ENCODE peak calls at places on chromosomes 4 and X, in eight cellular contexts. One of them, this sample, is unnamed.

GRCh38 chr4:110197421-110198398 is 705 bp downstream of the ELOVL6 start:
- DNase-seq in heart right ventricle: peak; percentile 27
- DNase-seq in substantia nigra: peak; percentile 14
- DNase-seq in GM04504: no peak
- DNase-seq in fibroblast of gingiva: peak; percentile 55
- DNase-seq in breast epithelium: no peak
- DNase-seq in T-helper 17 cell: peak; percentile 17
- DNase-seq in posterior vena cava: peak; percentile 84
- DNase-seq in this sample: no peak

GRCh38 chrX:40468033-40468979 is 112.5 kb upstream of the ATP6AP2 start:
- DNase-seq in heart right ventricle: peak; percentile 16
- DNase-seq in substantia nigra: peak; percentile 20
- DNase-seq in GM04504: peak; percentile 20
- DNase-seq in fibroblast of gingiva: peak; percentile 3
- DNase-seq in breast epithelium: peak; percentile 74
- DNase-seq in T-helper 17 cell: no peak
- DNase-seq in posterior vena cava: no peak
- DNase-seq in this sample: no peak

GRCh38 chr4:82463221-82463620 is 32.8 kb downstream of the ENOPH1 start:
- DNase-seq in heart right ventricle: no peak
- DNase-seq in substantia nigra: no peak
- DNase-seq in GM04504: no peak
- DNase-seq in fibroblast of gingiva: no peak
- DNase-seq in breast epithelium: no peak
- DNase-seq in T-helper 17 cell: no peak
- DNase-seq in posterior vena cava: no peak
- DNase-seq in this sample: no peak

GRCh38 chr4:183571350-183572076 is 66.7 kb downstream of the ING2 start:
- DNase-seq in heart right ventricle: peak; percentile 17
- DNase-seq in substantia nigra: no peak
- DNase-seq in GM04504: no peak
- DNase-seq in fibroblast of gingiva: peak; percentile 19
- DNase-seq in breast epithelium: peak; percentile 64
- DNase-seq in T-helper 17 cell: no peak
- DNase-seq in posterior vena cava: no peak
- DNase-seq in this sample: no peak

GRCh38 chrX:121902463-121902862 is 855.1 kb downstream of the GLUD2 start:
- DNase-seq in heart right ventricle: no peak
- DNase-seq in substantia nigra: no peak
- DNase-seq in GM04504: no peak
- DNase-seq in fibroblast of gingiva: no peak
- DNase-seq in breast epithelium: no peak
- DNase-seq in T-helper 17 cell: no peak
- DNase-seq in posterior vena cava: no peak
- DNase-seq in this sample: no peak

GRCh38 chr4:7539659-7540058 is 104.9 kb upstream of the PSAPL1 start:
- DNase-seq in heart right ventricle: no peak
- DNase-seq in substantia nigra: no peak
- DNase-seq in GM04504: no peak
- DNase-seq in fibroblast of gingiva: no peak
- DNase-seq in breast epithelium: no peak
- DNase-seq in T-helper 17 cell: peak; percentile 52
- DNase-seq in posterior vena cava: no peak
- DNase-seq in this sample: no peak

GRCh38 chr4:76703123-76703490 is 194.8 kb downstream of the SOWAHB start:
- DNase-seq in heart right ventricle: no peak
- DNase-seq in substantia nigra: no peak
- DNase-seq in GM04504: no peak
- DNase-seq in fibroblast of gingiva: no peak
- DNase-seq in breast epithelium: no peak
- DNase-seq in T-helper 17 cell: no peak
- DNase-seq in posterior vena cava: no peak
- DNase-seq in this sample: no peak

GRCh38 chr4:169059294-169060201 is 49.5 kb upstream of the CBR4 start:
- DNase-seq in heart right ventricle: peak; percentile 20
- DNase-seq in substantia nigra: no peak
- DNase-seq in GM04504: no peak
- DNase-seq in fibroblast of gingiva: peak; percentile 57
- DNase-seq in breast epithelium: no peak
- DNase-seq in T-helper 17 cell: no peak
- DNase-seq in posterior vena cava: no peak
- DNase-seq in this sample: no peak

GRCh38 chrX:29043751-29044150 is 456.5 kb downstream of the IL1RAPL1 start:
- DNase-seq in heart right ventricle: no peak
- DNase-seq in substantia nigra: no peak
- DNase-seq in GM04504: no peak
- DNase-seq in fibroblast of gingiva: no peak
- DNase-seq in breast epithelium: no peak
- DNase-seq in T-helper 17 cell: no peak
- DNase-seq in posterior vena cava: no peak
- DNase-seq in this sample: no peak

GRCh38 chr4:37685726-37686372 is 327 bp downstream of the RELL1 start:
- DNase-seq in heart right ventricle: peak; percentile 69
- DNase-seq in substantia nigra: no peak
- DNase-seq in GM04504: no peak
- DNase-seq in fibroblast of gingiva: peak; percentile 53
- DNase-seq in breast epithelium: peak; percentile 38
- DNase-seq in T-helper 17 cell: peak; percentile 42
- DNase-seq in posterior vena cava: peak; percentile 85
- DNase-seq in this sample: no peak

GRCh38 chr4:167233523-167234387 is 539 bp downstream of the SPOCK3 start:
- DNase-seq in heart right ventricle: no peak
- DNase-seq in substantia nigra: peak; percentile 45
- DNase-seq in GM04504: no peak
- DNase-seq in fibroblast of gingiva: no peak
- DNase-seq in breast epithelium: no peak
- DNase-seq in T-helper 17 cell: no peak
- DNase-seq in posterior vena cava: peak; percentile 72
- DNase-seq in this sample: no peak

GRCh38 chrX:68685722-68686683 is 38.5 kb downstream of the STARD8 start:
- DNase-seq in heart right ventricle: peak; percentile 60
- DNase-seq in substantia nigra: no peak
- DNase-seq in GM04504: no peak
- DNase-seq in fibroblast of gingiva: peak; percentile 4
- DNase-seq in breast epithelium: no peak
- DNase-seq in T-helper 17 cell: no peak
- DNase-seq in posterior vena cava: no peak
- DNase-seq in this sample: no peak

GRCh38 chr4:29009908-29010307 is 1710.3 kb upstream of the PCDH7 start:
- DNase-seq in heart right ventricle: no peak
- DNase-seq in substantia nigra: no peak
- DNase-seq in GM04504: no peak
- DNase-seq in fibroblast of gingiva: no peak
- DNase-seq in breast epithelium: no peak
- DNase-seq in T-helper 17 cell: no peak
- DNase-seq in posterior vena cava: no peak
- DNase-seq in this sample: no peak

GRCh38 chr4:101242441-101242840 is 104.9 kb downstream of the PPP3CA start:
- DNase-seq in heart right ventricle: no peak
- DNase-seq in substantia nigra: no peak
- DNase-seq in GM04504: no peak
- DNase-seq in fibroblast of gingiva: no peak
- DNase-seq in breast epithelium: no peak
- DNase-seq in T-helper 17 cell: no peak
- DNase-seq in posterior vena cava: no peak
- DNase-seq in this sample: no peak

GRCh38 chr4:24778427-24779225 is 16.7 kb upstream of the SOD3 start:
- DNase-seq in heart right ventricle: no peak
- DNase-seq in substantia nigra: no peak
- DNase-seq in GM04504: peak; percentile 98
- DNase-seq in fibroblast of gingiva: peak; percentile 99
- DNase-seq in breast epithelium: peak; percentile 73
- DNase-seq in T-helper 17 cell: no peak
- DNase-seq in posterior vena cava: no peak
- DNase-seq in this sample: no peak

GRCh38 chr4:103008875-103009729 is 10.4 kb downstream of the SLC9B1 start:
- DNase-seq in heart right ventricle: no peak
- DNase-seq in substantia nigra: no peak
- DNase-seq in GM04504: peak; percentile 31
- DNase-seq in fibroblast of gingiva: peak; percentile 59
- DNase-seq in breast epithelium: no peak
- DNase-seq in T-helper 17 cell: no peak
- DNase-seq in posterior vena cava: no peak
- DNase-seq in this sample: no peak

GRCh38 chrX:24153175-24153795 is 3.8 kb downstream of the ZFX start:
- DNase-seq in heart right ventricle: no peak
- DNase-seq in substantia nigra: no peak
- DNase-seq in GM04504: no peak
- DNase-seq in fibroblast of gingiva: peak; percentile 32
- DNase-seq in breast epithelium: no peak
- DNase-seq in T-helper 17 cell: peak; percentile 9
- DNase-seq in posterior vena cava: no peak
- DNase-seq in this sample: no peak

GRCh38 chr4:5998333-5998936 is 19.8 kb downstream of the C4orf50 start:
- DNase-seq in heart right ventricle: peak; percentile 30
- DNase-seq in substantia nigra: peak; percentile 12
- DNase-seq in GM04504: peak; percentile 23
- DNase-seq in fibroblast of gingiva: peak; percentile 10
- DNase-seq in breast epithelium: peak; percentile 28
- DNase-seq in T-helper 17 cell: no peak
- DNase-seq in posterior vena cava: peak; percentile 78
- DNase-seq in this sample: no peak

GRCh38 chrX:43504394-43504793 is 151.7 kb upstream of the MAOA start:
- DNase-seq in heart right ventricle: no peak
- DNase-seq in substantia nigra: no peak
- DNase-seq in GM04504: no peak
- DNase-seq in fibroblast of gingiva: no peak
- DNase-seq in breast epithelium: no peak
- DNase-seq in T-helper 17 cell: no peak
- DNase-seq in posterior vena cava: no peak
- DNase-seq in this sample: no peak

GRCh38 chrX:69066021-69066757 is 99.1 kb downstream of the PJA1 start:
- DNase-seq in heart right ventricle: no peak
- DNase-seq in substantia nigra: no peak
- DNase-seq in GM04504: no peak
- DNase-seq in fibroblast of gingiva: no peak
- DNase-seq in breast epithelium: no peak
- DNase-seq in T-helper 17 cell: no peak
- DNase-seq in posterior vena cava: peak; percentile 72
- DNase-seq in this sample: no peak